ENCODE peak calls at places on chromosomes 16 and 17, in six cellular contexts. One of them, this sample, is unnamed.

GRCh38 chr16:75244225-75244792 is 7.1 kb downstream of the BCAR1 start:
- DNase-seq in CD8-positive, alpha-beta T cell: no peak
- DNase-seq in caudate nucleus: peak
- DNase-seq in lung: peak
- DNase-seq in substantia nigra: no peak
- DNase-seq in left ventricle myocardium inferior: no peak
- DNase-seq in this sample: no peak

GRCh38 chr17:56717471-56717870 is 116.2 kb downstream of the C17orf67 start:
- DNase-seq in CD8-positive, alpha-beta T cell: no peak
- DNase-seq in caudate nucleus: no peak
- DNase-seq in lung: no peak
- DNase-seq in substantia nigra: no peak
- DNase-seq in left ventricle myocardium inferior: no peak
- DNase-seq in this sample: no peak

GRCh38 chr17:35312790-35313711 is 60.4 kb downstream of the SLFN11 start:
- DNase-seq in CD8-positive, alpha-beta T cell: peak
- DNase-seq in caudate nucleus: peak
- DNase-seq in lung: peak
- DNase-seq in substantia nigra: peak
- DNase-seq in left ventricle myocardium inferior: peak
- DNase-seq in this sample: peak

GRCh38 chr16:77877712-77878111 is 89.3 kb downstream of the VAT1L start:
- DNase-seq in CD8-positive, alpha-beta T cell: no peak
- DNase-seq in caudate nucleus: no peak
- DNase-seq in lung: no peak
- DNase-seq in substantia nigra: no peak
- DNase-seq in left ventricle myocardium inferior: no peak
- DNase-seq in this sample: no peak

GRCh38 chr17:64580384-64581307 is 73.9 kb downstream of the CEP95 start:
- DNase-seq in CD8-positive, alpha-beta T cell: no peak
- DNase-seq in caudate nucleus: no peak
- DNase-seq in lung: no peak
- DNase-seq in substantia nigra: no peak
- DNase-seq in left ventricle myocardium inferior: no peak
- DNase-seq in this sample: no peak

GRCh38 chr17:58527949-58528348 is 13.5 kb upstream of the MTMR4 start:
- DNase-seq in CD8-positive, alpha-beta T cell: no peak
- DNase-seq in caudate nucleus: peak
- DNase-seq in lung: no peak
- DNase-seq in substantia nigra: peak
- DNase-seq in left ventricle myocardium inferior: no peak
- DNase-seq in this sample: no peak

GRCh38 chr17:8659758-8660410 is 29.4 kb upstream of the MYH10 start:
- DNase-seq in CD8-positive, alpha-beta T cell: no peak
- DNase-seq in caudate nucleus: no peak
- DNase-seq in lung: no peak
- DNase-seq in substantia nigra: no peak
- DNase-seq in left ventricle myocardium inferior: no peak
- DNase-seq in this sample: no peak

GRCh38 chr16:50670476-50670875 is 10.6 kb downstream of the SNX20 start:
- DNase-seq in CD8-positive, alpha-beta T cell: no peak
- DNase-seq in caudate nucleus: no peak
- DNase-seq in lung: no peak
- DNase-seq in substantia nigra: no peak
- DNase-seq in left ventricle myocardium inferior: no peak
- DNase-seq in this sample: no peak

GRCh38 chr17:59287887-59288286 is 43.6 kb upstream of the YPEL2 start:
- DNase-seq in CD8-positive, alpha-beta T cell: no peak
- DNase-seq in caudate nucleus: no peak
- DNase-seq in lung: no peak
- DNase-seq in substantia nigra: no peak
- DNase-seq in left ventricle myocardium inferior: no peak
- DNase-seq in this sample: no peak

GRCh38 chr17:14784997-14785696 is 480.0 kb downstream of the PMP22 start:
- DNase-seq in CD8-positive, alpha-beta T cell: peak
- DNase-seq in caudate nucleus: no peak
- DNase-seq in lung: no peak
- DNase-seq in substantia nigra: no peak
- DNase-seq in left ventricle myocardium inferior: no peak
- DNase-seq in this sample: peak

GRCh38 chr16:11258553-11259287 is 2.7 kb upstream of the SOCS1 start:
- DNase-seq in CD8-positive, alpha-beta T cell: no peak
- DNase-seq in caudate nucleus: peak
- DNase-seq in lung: peak
- DNase-seq in substantia nigra: peak
- DNase-seq in left ventricle myocardium inferior: peak
- DNase-seq in this sample: peak

GRCh38 chr16:88530858-88531203 is 39.4 kb upstream of the ZC3H18 start:
- DNase-seq in CD8-positive, alpha-beta T cell: no peak
- DNase-seq in caudate nucleus: no peak
- DNase-seq in lung: no peak
- DNase-seq in substantia nigra: no peak
- DNase-seq in left ventricle myocardium inferior: no peak
- DNase-seq in this sample: no peak

GRCh38 chr17:55237826-55238196 is 26.9 kb upstream of the HLF start:
- DNase-seq in CD8-positive, alpha-beta T cell: no peak
- DNase-seq in caudate nucleus: no peak
- DNase-seq in lung: no peak
- DNase-seq in substantia nigra: no peak
- DNase-seq in left ventricle myocardium inferior: no peak
- DNase-seq in this sample: no peak

GRCh38 chr16:89827383-89828198 is 684 bp upstream of the SPIRE2 start:
- DNase-seq in CD8-positive, alpha-beta T cell: no peak
- DNase-seq in caudate nucleus: peak
- DNase-seq in lung: peak
- DNase-seq in substantia nigra: no peak
- DNase-seq in left ventricle myocardium inferior: peak
- DNase-seq in this sample: peak

GRCh38 chr17:43449470-43450202 is 34.1 kb upstream of the DHX8 start:
- DNase-seq in CD8-positive, alpha-beta T cell: no peak
- DNase-seq in caudate nucleus: no peak
- DNase-seq in lung: peak
- DNase-seq in substantia nigra: no peak
- DNase-seq in left ventricle myocardium inferior: no peak
- DNase-seq in this sample: peak

GRCh38 chr16:2086812-2087425 is 39.1 kb downstream of the TSC2 start:
- DNase-seq in CD8-positive, alpha-beta T cell: no peak
- DNase-seq in caudate nucleus: no peak
- DNase-seq in lung: no peak
- DNase-seq in substantia nigra: no peak
- DNase-seq in left ventricle myocardium inferior: no peak
- DNase-seq in this sample: no peak

GRCh38 chr17:75313941-75314550 is 24.8 kb upstream of the SLC25A19 start:
- DNase-seq in CD8-positive, alpha-beta T cell: no peak
- DNase-seq in caudate nucleus: no peak
- DNase-seq in lung: no peak
- DNase-seq in substantia nigra: no peak
- DNase-seq in left ventricle myocardium inferior: no peak
- DNase-seq in this sample: no peak

GRCh38 chr16:46908540-46909372 is 24.6 kb downstream of the GPT2 start:
- DNase-seq in CD8-positive, alpha-beta T cell: peak
- DNase-seq in caudate nucleus: peak
- DNase-seq in lung: peak
- DNase-seq in substantia nigra: peak
- DNase-seq in left ventricle myocardium inferior: no peak
- DNase-seq in this sample: peak

GRCh38 chr17:61248399-61248798 is 151.2 kb upstream of the TBX2 start:
- DNase-seq in CD8-positive, alpha-beta T cell: no peak
- DNase-seq in caudate nucleus: no peak
- DNase-seq in lung: no peak
- DNase-seq in substantia nigra: no peak
- DNase-seq in left ventricle myocardium inferior: no peak
- DNase-seq in this sample: peak

GRCh38 chr16:83762141-83763024 is 45.4 kb upstream of the HSBP1 start:
- DNase-seq in CD8-positive, alpha-beta T cell: no peak
- DNase-seq in caudate nucleus: no peak
- DNase-seq in lung: no peak
- DNase-seq in substantia nigra: no peak
- DNase-seq in left ventricle myocardium inferior: no peak
- DNase-seq in this sample: no peak

GRCh38 chr16:66357523-66357928 is 9.0 kb upstream of the CDH5 start:
- DNase-seq in CD8-positive, alpha-beta T cell: no peak
- DNase-seq in caudate nucleus: peak
- DNase-seq in lung: peak
- DNase-seq in substantia nigra: peak
- DNase-seq in left ventricle myocardium inferior: no peak
- DNase-seq in this sample: peak

GRCh38 chr17:307741-308507 is 44.7 kb downstream of the RPH3AL start:
- DNase-seq in CD8-positive, alpha-beta T cell: no peak
- DNase-seq in caudate nucleus: no peak
- DNase-seq in lung: no peak
- DNase-seq in substantia nigra: no peak
- DNase-seq in left ventricle myocardium inferior: peak
- DNase-seq in this sample: peak

GRCh38 chr16:27347930-27348685 is 34.3 kb downstream of the IL4R start:
- DNase-seq in CD8-positive, alpha-beta T cell: no peak
- DNase-seq in caudate nucleus: no peak
- DNase-seq in lung: no peak
- DNase-seq in substantia nigra: no peak
- DNase-seq in left ventricle myocardium inferior: no peak
- DNase-seq in this sample: no peak

GRCh38 chr17:18951941-18952842 is at the start of gene SLC5A10:
- DNase-seq in CD8-positive, alpha-beta T cell: no peak
- DNase-seq in caudate nucleus: no peak
- DNase-seq in lung: no peak
- DNase-seq in substantia nigra: no peak
- DNase-seq in left ventricle myocardium inferior: no peak
- DNase-seq in this sample: no peak

GRCh38 chr16:24701521-24701951 is 27.9 kb upstream of the TNRC6A start:
- DNase-seq in CD8-positive, alpha-beta T cell: no peak
- DNase-seq in caudate nucleus: no peak
- DNase-seq in lung: no peak
- DNase-seq in substantia nigra: no peak
- DNase-seq in left ventricle myocardium inferior: no peak
- DNase-seq in this sample: no peak

GRCh38 chr16:9042943-9043680 is 48.3 kb upstream of the HAPSTR1 start:
- DNase-seq in CD8-positive, alpha-beta T cell: no peak
- DNase-seq in caudate nucleus: peak
- DNase-seq in lung: no peak
- DNase-seq in substantia nigra: no peak
- DNase-seq in left ventricle myocardium inferior: no peak
- DNase-seq in this sample: no peak

GRCh38 chr16:27749946-27750345 is 200.0 kb downstream of the KATNIP start:
- DNase-seq in CD8-positive, alpha-beta T cell: no peak
- DNase-seq in caudate nucleus: no peak
- DNase-seq in lung: no peak
- DNase-seq in substantia nigra: no peak
- DNase-seq in left ventricle myocardium inferior: no peak
- DNase-seq in this sample: no peak

GRCh38 chr17:76716146-76716833 is 5.5 kb upstream of the MXRA7 start:
- DNase-seq in CD8-positive, alpha-beta T cell: peak
- DNase-seq in caudate nucleus: no peak
- DNase-seq in lung: peak
- DNase-seq in substantia nigra: no peak
- DNase-seq in left ventricle myocardium inferior: peak
- DNase-seq in this sample: peak

GRCh38 chr17:67629963-67630320 is 87.8 kb upstream of the NOL11 start:
- DNase-seq in CD8-positive, alpha-beta T cell: no peak
- DNase-seq in caudate nucleus: no peak
- DNase-seq in lung: no peak
- DNase-seq in substantia nigra: no peak
- DNase-seq in left ventricle myocardium inferior: no peak
- DNase-seq in this sample: no peak

GRCh38 chr17:62562656-62563055 is 64.8 kb upstream of the MRC2 start:
- DNase-seq in CD8-positive, alpha-beta T cell: no peak
- DNase-seq in caudate nucleus: no peak
- DNase-seq in lung: no peak
- DNase-seq in substantia nigra: no peak
- DNase-seq in left ventricle myocardium inferior: no peak
- DNase-seq in this sample: peak

GRCh38 chr16:61831351-61831933 is 204.8 kb downstream of the CDH8 start:
- DNase-seq in CD8-positive, alpha-beta T cell: no peak
- DNase-seq in caudate nucleus: no peak
- DNase-seq in lung: no peak
- DNase-seq in substantia nigra: no peak
- DNase-seq in left ventricle myocardium inferior: no peak
- DNase-seq in this sample: no peak
- H3K27ac ChIP-seq in CD8-positive, alpha-beta T cell: no peak
- H3K27ac ChIP-seq in caudate nucleus: no peak
- H3K27ac ChIP-seq in lung: no peak
- H3K27ac ChIP-seq in substantia nigra: no peak
- H3K27ac ChIP-seq in left ventricle myocardium inferior: no peak
- H3K27ac ChIP-seq in this sample: no peak

DNA sequence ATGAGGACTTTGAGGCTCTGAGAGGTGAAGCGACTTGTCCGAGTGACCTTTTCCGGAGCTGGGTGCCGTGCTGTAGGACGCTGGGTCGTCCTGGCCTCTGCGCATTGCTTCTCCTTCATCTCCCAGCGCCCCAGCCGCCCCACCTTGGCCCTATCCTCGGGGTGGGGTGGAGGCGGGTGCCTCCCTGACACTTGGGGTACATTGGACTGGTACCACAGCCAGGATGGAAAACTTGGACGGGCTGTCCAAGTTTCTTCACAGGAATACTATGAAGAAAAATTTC is 147.9 kb downstream of the SPECC1 start:
- DNase-seq in CD8-positive, alpha-beta T cell: no peak
- DNase-seq in caudate nucleus: no peak
- DNase-seq in lung: no peak
- DNase-seq in substantia nigra: no peak
- DNase-seq in left ventricle myocardium inferior: no peak
- DNase-seq in this sample: no peak
- H3K27ac ChIP-seq in CD8-positive, alpha-beta T cell: no peak
- H3K27ac ChIP-seq in caudate nucleus: peak
- H3K27ac ChIP-seq in lung: no peak
- H3K27ac ChIP-seq in substantia nigra: peak
- H3K27ac ChIP-seq in left ventricle myocardium inferior: no peak
- H3K27ac ChIP-seq in this sample: no peak

GRCh38 chr16:80541306-80541694 is 507 bp downstream of the DYNLRB2 start:
- DNase-seq in CD8-positive, alpha-beta T cell: no peak
- DNase-seq in caudate nucleus: no peak
- DNase-seq in lung: no peak
- DNase-seq in substantia nigra: no peak
- DNase-seq in left ventricle myocardium inferior: no peak
- DNase-seq in this sample: no peak
- H3K27ac ChIP-seq in CD8-positive, alpha-beta T cell: peak
- H3K27ac ChIP-seq in caudate nucleus: peak
- H3K27ac ChIP-seq in lung: peak
- H3K27ac ChIP-seq in substantia nigra: peak
- H3K27ac ChIP-seq in left ventricle myocardium inferior: peak
- H3K27ac ChIP-seq in this sample: no peak

GRCh38 chr17:44904001-44904984 is 5.0 kb upstream of the EFTUD2 start:
- DNase-seq in CD8-positive, alpha-beta T cell: no peak
- DNase-seq in caudate nucleus: no peak
- DNase-seq in lung: no peak
- DNase-seq in substantia nigra: no peak
- DNase-seq in left ventricle myocardium inferior: no peak
- DNase-seq in this sample: no peak

GRCh38 chr17:44903012-44903685 is 3.9 kb upstream of the EFTUD2 start:
- DNase-seq in CD8-positive, alpha-beta T cell: no peak
- DNase-seq in caudate nucleus: no peak
- DNase-seq in lung: no peak
- DNase-seq in substantia nigra: no peak
- DNase-seq in left ventricle myocardium inferior: no peak
- DNase-seq in this sample: no peak

GRCh38 chr17:44906010-44906646 is 6.9 kb upstream of the EFTUD2 start:
- DNase-seq in CD8-positive, alpha-beta T cell: no peak
- DNase-seq in caudate nucleus: no peak
- DNase-seq in lung: no peak
- DNase-seq in substantia nigra: no peak
- DNase-seq in left ventricle myocardium inferior: no peak
- DNase-seq in this sample: no peak

GRCh38 chr17:44906987-44907681 is 7.9 kb upstream of the EFTUD2 start:
- DNase-seq in CD8-positive, alpha-beta T cell: no peak
- DNase-seq in caudate nucleus: no peak
- DNase-seq in lung: no peak
- DNase-seq in substantia nigra: no peak
- DNase-seq in left ventricle myocardium inferior: no peak
- DNase-seq in this sample: no peak

GRCh38 chr17:44905006-44906000 is 6.1 kb upstream of the EFTUD2 start:
- DNase-seq in CD8-positive, alpha-beta T cell: no peak
- DNase-seq in caudate nucleus: no peak
- DNase-seq in lung: no peak
- DNase-seq in substantia nigra: no peak
- DNase-seq in left ventricle myocardium inferior: no peak
- DNase-seq in this sample: no peak
- H3K27ac ChIP-seq in CD8-positive, alpha-beta T cell: no peak
- H3K27ac ChIP-seq in caudate nucleus: no peak
- H3K27ac ChIP-seq in lung: no peak
- H3K27ac ChIP-seq in substantia nigra: no peak
- H3K27ac ChIP-seq in left ventricle myocardium inferior: no peak
- H3K27ac ChIP-seq in this sample: no peak